ENCODE peak calls at places on chromosomes 4 and X, in four cellular contexts. U, M, N and Q are unnamed samples.

GRCh38 chr4:180057198-180057821 is 2185.9 kb upstream of the TENM3 start:
- DNase-seq in U (peak), M (no peak), N (no peak), Q (no peak)

GRCh38 chrX:24423960-24424359 is 41.1 kb upstream of the PDK3 start:
- DNase-seq in U (no peak), M (no peak), N (peak), Q (no peak)

GRCh38 chr4:169492436-169493163 is 119.8 kb downstream of the NEK1 start:
- DNase-seq in U (peak), M (peak), N (peak), Q (peak)

GRCh38 chr4:1547131-1547862 is 136.8 kb downstream of the FAM53A start:
- DNase-seq in U (no peak), M (no peak), N (no peak), Q (no peak)

GRCh38 chr4:153332936-153333335 is 11.6 kb upstream of the MND1 start:
- DNase-seq in U (no peak), M (no peak), N (no peak), Q (no peak)

GRCh38 chr4:145440292-145441007 is 41.2 kb upstream of the SMAD1 start:
- DNase-seq in U (no peak), M (no peak), N (no peak), Q (no peak)

GRCh38 chr4:3223346-3223745 is 25.6 kb upstream of the MSANTD1 start:
- DNase-seq in U (no peak), M (no peak), N (no peak), Q (no peak)

GRCh38 chr4:84966382-84967291 is at the start of gene WDFY3:
- DNase-seq in U (peak), M (peak), N (peak), Q (no peak)

GRCh38 chr4:103410401-103410800 is 212.3 kb upstream of the CENPE start:
- DNase-seq in U (no peak), M (no peak), N (no peak), Q (no peak)

GRCh38 chr4:75598390-75598789 is 31.9 kb downstream of the CDKL2 start:
- DNase-seq in U (no peak), M (no peak), N (no peak), Q (no peak)

GRCh38 chrX:9204560-9204959 is 170.6 kb upstream of the FAM9B start:
- DNase-seq in U (no peak), M (no peak), N (no peak), Q (no peak)

GRCh38 chr4:100799767-100800539 is 282.1 kb upstream of the EMCN start:
- DNase-seq in U (no peak), M (no peak), N (no peak), Q (no peak)

GRCh38 chrX:52341493-52341892 is 27.3 kb upstream of the XAGE2 start:
- DNase-seq in U (no peak), M (no peak), N (no peak), Q (no peak)

GRCh38 chr4:8285143-8285975 is 15.8 kb downstream of the HTRA3 start:
- DNase-seq in U (no peak), M (no peak), N (no peak), Q (no peak)

GRCh38 chrX:9611436-9612145 is 146.7 kb downstream of the TBL1X start:
- DNase-seq in U (peak), M (no peak), N (peak), Q (no peak)

GRCh38 chrX:80578518-80579105 is 158.4 kb downstream of the TENT5D start:
- DNase-seq in U (peak), M (no peak), N (peak), Q (no peak)

GRCh38 chr4:38601244-38601915 is 62.6 kb upstream of the KLF3 start:
- DNase-seq in U (no peak), M (no peak), N (peak), Q (no peak)

GRCh38 chrX:80285131-80285773 is 135.0 kb upstream of the TENT5D start:
- DNase-seq in U (peak), M (peak), N (peak), Q (no peak)

GRCh38 chr4:145842224-145842887 is 96.3 kb downstream of the ZNF827 start:
- DNase-seq in U (no peak), M (no peak), N (no peak), Q (no peak)

GRCh38 chr4:87465739-87466366 is 43.5 kb downstream of the NUDT9 start:
- DNase-seq in U (peak), M (no peak), N (peak), Q (peak)

GRCh38 chr4:180726611-180727010 is 1516.6 kb upstream of the TENM3 start:
- DNase-seq in U (no peak), M (no peak), N (no peak), Q (no peak)

GRCh38 chr4:113901994-113902787 is 77.3 kb downstream of the ARSJ start:
- DNase-seq in U (no peak), M (no peak), N (peak), Q (no peak)

GRCh38 chr4:106062452-106062875 is 167.2 kb downstream of the NPNT start:
- DNase-seq in U (no peak), M (no peak), N (peak), Q (no peak)

GRCh38 chrX:21885568-21885967 is 29.8 kb downstream of the YY2 start:
- DNase-seq in U (no peak), M (no peak), N (no peak), Q (no peak)

GRCh38 chrX:21881881-21882574 is 26.2 kb downstream of the YY2 start:
- DNase-seq in U (no peak), M (no peak), N (no peak), Q (no peak)

GRCh38 chrX:21883258-21883657 is 27.5 kb downstream of the YY2 start:
- DNase-seq in U (no peak), M (no peak), N (peak), Q (no peak)
- TF ChIP-seq TCF12 in U (no peak), M (no peak), N (no peak), Q (no peak)

GRCh38 chr4:155338196-155338595 is 38.6 kb downstream of the MAP9 start:
- DNase-seq in U (no peak), M (no peak), N (no peak), Q (no peak)
- TF ChIP-seq TCF12 in U (no peak), M (no peak), N (no peak), Q (no peak)

DNA sequence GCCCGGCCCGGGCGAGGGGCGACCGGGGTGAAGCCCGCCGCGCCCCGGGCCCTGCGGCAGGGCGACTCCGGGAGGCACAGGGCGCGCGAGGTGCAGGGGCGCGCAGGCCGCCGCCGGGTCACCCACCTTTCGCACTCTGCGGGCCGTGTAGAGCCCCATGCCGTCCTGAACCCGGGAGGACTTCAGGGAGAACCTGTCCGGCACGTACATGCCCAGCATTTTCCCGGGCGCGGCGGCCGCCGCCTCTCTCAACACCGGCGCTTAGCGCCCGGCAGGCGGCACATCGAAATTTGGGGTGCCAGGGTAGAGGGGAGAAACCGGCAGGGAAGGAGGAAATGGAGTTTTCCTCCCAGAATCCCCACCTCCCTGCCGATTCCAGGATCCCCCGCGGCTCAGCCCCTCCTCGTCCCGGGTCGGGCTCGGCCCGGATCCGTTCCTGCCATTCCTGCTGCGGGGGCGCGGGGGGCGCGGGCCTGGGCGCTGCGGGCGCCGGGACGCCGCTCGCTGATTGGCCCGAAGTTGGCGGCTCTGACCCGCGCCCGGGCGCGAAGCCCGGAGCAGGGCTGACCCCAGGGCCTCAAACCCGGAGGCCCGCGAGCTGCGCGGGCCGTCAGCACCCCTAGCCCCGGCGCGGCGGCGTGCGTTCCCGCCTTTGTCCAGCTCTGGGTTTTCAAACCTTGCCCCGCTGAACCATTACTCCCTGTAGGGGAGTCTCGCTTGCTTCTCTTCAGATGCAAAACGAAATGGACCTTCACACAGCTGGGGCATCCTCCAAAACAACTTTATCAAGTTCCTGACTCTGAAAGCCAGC is at the start of gene PRDM5:
- DNase-seq in U (peak), M (peak), N (no peak), Q (no peak)
- TF ChIP-seq TCF12 in U (no peak), M (no peak), N (no peak), Q (no peak)

GRCh38 chrX:74902806-74903205 is 22.4 kb downstream of the NEXMIF start:
- DNase-seq in U (no peak), M (no peak), N (no peak), Q (no peak)
- TF ChIP-seq TCF12 in U (no peak), M (no peak), N (no peak), Q (no peak)

DNA sequence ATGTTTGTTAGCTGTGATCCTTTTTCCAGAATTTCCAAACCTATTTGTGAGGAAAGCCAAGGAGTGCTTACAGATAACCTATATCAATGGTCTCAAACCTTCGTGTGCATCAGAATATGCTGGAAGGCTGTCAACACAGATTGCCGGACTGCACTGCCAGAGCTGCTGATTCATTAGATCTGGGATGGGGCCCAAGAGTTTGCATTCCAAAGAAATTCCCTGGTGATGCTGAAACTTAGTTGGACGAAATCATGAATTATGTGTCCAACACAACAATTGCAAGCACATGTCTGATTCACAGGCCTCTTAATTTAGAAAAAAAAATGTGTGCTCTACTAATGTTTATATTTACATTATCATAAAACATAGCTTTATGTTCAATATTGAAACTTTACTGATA is 544.0 kb upstream of the AMOT start:
- DNase-seq in U (no peak), M (no peak), N (no peak), Q (no peak)
- TF ChIP-seq TCF12 in U (peak), M (no peak), N (no peak), Q (no peak)

GRCh38 chr4:165700855-165701254 is 172.2 kb upstream of the TLL1 start:
- DNase-seq in U (no peak), M (no peak), N (peak), Q (no peak)
- TF ChIP-seq TCF12 in U (no peak), M (no peak), N (no peak), Q (no peak)

DNA sequence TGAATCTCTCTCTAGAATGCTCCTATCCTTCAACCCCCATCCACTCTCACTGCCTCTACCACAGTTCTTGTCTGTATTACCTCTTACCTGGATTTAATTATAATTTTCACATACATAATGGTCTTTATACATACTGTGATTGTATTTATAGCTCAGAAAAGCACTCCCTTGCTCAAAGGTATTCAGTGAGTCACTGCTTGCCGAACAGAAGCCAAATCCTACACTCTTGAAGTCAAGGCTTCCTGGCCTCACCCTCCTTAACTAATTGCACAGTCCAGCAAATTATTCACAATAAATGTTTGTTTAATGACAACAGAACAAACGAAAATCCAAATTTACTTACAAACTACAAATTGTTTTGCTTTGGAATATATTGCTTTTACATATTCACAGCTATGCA is 159.5 kb downstream of the KLHL13 start:
- DNase-seq in U (no peak), M (no peak), N (no peak), Q (no peak)
- TF ChIP-seq TCF12 in U (no peak), M (no peak), N (no peak), Q (no peak)

GRCh38 chrX:48003367-48003757 is 427 bp downstream of the ZNF182 start:
- DNase-seq in U (peak), M (no peak), N (no peak), Q (no peak)
- TF ChIP-seq TCF12 in U (no peak), M (no peak), N (no peak), Q (no peak)